ENCODE peak calls at places on chromosomes 12 and 14, in five cellular contexts. K, F, O, V and M are unnamed samples.

GRCh38 chr12:6606331-6607131 is 648 bp downstream of the CHD4 start:
- DNase-seq in K (peak), F (no peak), O (peak), V (no peak), M (peak)

GRCh38 chr12:45670339-45671065 is 59.0 kb upstream of the ARID2 start:
- DNase-seq in K (no peak), F (no peak), O (no peak), V (no peak), M (no peak)

GRCh38 chr14:75752907-75753594 is 92.0 kb downstream of the TTLL5 start:
- DNase-seq in K (peak), F (no peak), O (no peak), V (no peak), M (no peak)

GRCh38 chr12:98453492-98453891 is 61.9 kb upstream of the TMPO start:
- DNase-seq in K (no peak), F (no peak), O (no peak), V (no peak), M (no peak)

GRCh38 chr14:81275305-81275950 is 54.7 kb upstream of the GTF2A1 start:
- DNase-seq in K (no peak), F (no peak), O (no peak), V (no peak), M (no peak)

GRCh38 chr14:76591270-76591669 is 170.0 kb upstream of the VASH1 start:
- DNase-seq in K (no peak), F (peak), O (no peak), V (no peak), M (no peak)

GRCh38 chr12:26630546-26631027 is 202.4 kb downstream of the ITPR2 start:
- DNase-seq in K (peak), F (no peak), O (no peak), V (no peak), M (peak)

GRCh38 chr12:14771651-14772137 is 31.6 kb downstream of the WBP11 start:
- DNase-seq in K (no peak), F (no peak), O (peak), V (no peak), M (peak)

GRCh38 chr12:32522322-32523221 is 123.2 kb downstream of the FGD4 start:
- DNase-seq in K (no peak), F (no peak), O (no peak), V (no peak), M (no peak)
- H2AFZ ChIP-seq in K (no peak), F (no peak), O (no peak), V (no peak), M (no peak)

GRCh38 chr14:103870144-103870876 is 22.9 kb upstream of the PPP1R13B start:
- DNase-seq in K (no peak), F (no peak), O (no peak), V (no peak), M (no peak)

GRCh38 chr14:103870891-103871595 is 23.7 kb upstream of the PPP1R13B start:
- DNase-seq in K (no peak), F (no peak), O (no peak), V (peak), M (no peak)

GRCh38 chr14:103872492-103873113 is 25.2 kb upstream of the PPP1R13B start:
- DNase-seq in K (no peak), F (no peak), O (no peak), V (peak), M (no peak)

GRCh38 chr14:103869406-103870143 is 22.2 kb upstream of the PPP1R13B start:
- DNase-seq in K (no peak), F (no peak), O (no peak), V (peak), M (no peak)

DNA sequence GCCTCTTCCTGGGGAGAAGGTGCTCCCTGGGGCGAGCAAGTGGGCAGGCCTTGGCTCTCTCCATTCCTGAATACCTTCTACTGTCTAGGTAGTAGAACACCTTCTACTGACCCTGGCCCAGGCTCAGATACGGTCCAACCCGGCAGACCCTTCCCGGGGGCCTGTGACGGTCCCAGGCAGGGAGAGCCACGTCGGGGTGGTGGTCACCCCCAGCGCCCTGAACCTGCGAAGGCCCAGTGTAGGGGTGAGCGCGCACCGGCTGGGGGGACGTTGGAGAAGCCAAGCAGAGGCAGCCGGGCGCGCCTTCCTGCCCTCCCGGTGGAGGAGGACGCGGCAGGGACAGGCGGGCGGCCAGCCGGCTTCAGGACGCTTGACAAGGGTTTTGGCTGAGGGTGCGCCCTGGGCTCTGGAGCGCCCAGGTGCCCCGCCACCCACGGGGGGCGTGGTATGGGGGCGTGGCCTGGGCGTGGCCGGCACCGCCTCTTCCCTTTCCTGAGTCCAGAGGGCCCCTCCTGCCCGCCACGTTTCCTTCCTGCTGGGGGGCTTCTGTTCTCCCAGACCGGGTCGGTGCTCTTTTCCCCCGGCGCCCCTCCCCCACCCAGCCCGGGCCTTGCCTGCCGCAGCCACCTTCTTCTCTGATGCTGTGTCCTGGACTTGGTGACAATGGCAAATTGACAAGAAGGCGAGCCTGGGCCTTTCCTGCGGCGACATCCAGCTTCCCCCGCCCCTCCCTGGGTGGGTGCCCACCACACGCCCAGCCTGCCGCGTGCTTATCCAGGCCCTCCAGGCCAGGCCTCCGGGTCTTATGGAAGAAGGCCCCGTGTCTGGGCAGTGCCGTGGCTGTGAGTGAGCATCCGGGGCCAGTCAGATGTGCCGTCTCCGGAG is 24.5 kb upstream of the PPP1R13B start:
- DNase-seq in K (no peak), F (peak), O (peak), V (peak), M (no peak)
- H4K91ac ChIP-seq in K (no peak), F (peak), O (no peak), V (peak), M (no peak)

GRCh38 chr14:99791476-99792283 is 1.5 kb upstream of the EML1 start:
- DNase-seq in K (no peak), F (no peak), O (no peak), V (no peak), M (no peak)
- H3K4me2 ChIP-seq in K (no peak), F (no peak), O (no peak), V (no peak), M (no peak)

DNA sequence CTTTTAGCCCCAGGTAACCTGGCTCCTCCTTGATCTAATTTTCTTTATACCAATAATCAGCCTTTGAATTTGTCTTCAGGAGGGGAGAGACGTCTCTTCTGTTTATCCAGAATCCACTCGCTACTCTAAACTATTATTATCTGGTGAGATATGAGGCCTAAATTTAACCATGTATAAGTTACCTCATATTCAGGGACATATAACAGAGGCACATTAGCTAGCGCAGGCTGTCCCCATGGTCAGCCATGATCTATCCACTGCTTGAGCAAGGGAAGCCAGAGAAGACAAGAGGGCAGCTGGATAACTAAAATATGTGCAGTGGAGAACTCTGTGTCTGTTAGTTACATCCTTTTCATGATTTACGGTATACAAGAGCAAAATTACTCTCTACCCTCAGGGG is 481.0 kb downstream of the RAD51B start:
- DNase-seq in K (no peak), F (no peak), O (no peak), V (no peak), M (no peak)
- H2AFZ ChIP-seq in K (no peak), F (no peak), O (no peak), V (no peak), M (no peak)

GRCh38 chr14:68308695-68309094 is 484.2 kb downstream of the ZFP36L1 start:
- DNase-seq in K (no peak), F (no peak), O (no peak), V (no peak), M (no peak)

GRCh38 chr14:68307769-68308168 is 485.1 kb downstream of the ZFP36L1 start:
- DNase-seq in K (peak), F (no peak), O (no peak), V (no peak), M (no peak)

GRCh38 chr14:68305738-68306137 is 486.2 kb downstream of the RAD51B start:
- DNase-seq in K (no peak), F (no peak), O (no peak), V (no peak), M (no peak)

GRCh38 chr14:68306934-68307758 is 485.7 kb downstream of the ZFP36L1 start:
- DNase-seq in K (peak), F (no peak), O (no peak), V (no peak), M (no peak)

GRCh38 chr14:68306265-68306933 is 486.5 kb downstream of the ZFP36L1 start:
- DNase-seq in K (no peak), F (no peak), O (no peak), V (no peak), M (no peak)
- H4K91ac ChIP-seq in K (no peak), F (no peak), O (no peak), V (no peak), M (no peak)

DNA sequence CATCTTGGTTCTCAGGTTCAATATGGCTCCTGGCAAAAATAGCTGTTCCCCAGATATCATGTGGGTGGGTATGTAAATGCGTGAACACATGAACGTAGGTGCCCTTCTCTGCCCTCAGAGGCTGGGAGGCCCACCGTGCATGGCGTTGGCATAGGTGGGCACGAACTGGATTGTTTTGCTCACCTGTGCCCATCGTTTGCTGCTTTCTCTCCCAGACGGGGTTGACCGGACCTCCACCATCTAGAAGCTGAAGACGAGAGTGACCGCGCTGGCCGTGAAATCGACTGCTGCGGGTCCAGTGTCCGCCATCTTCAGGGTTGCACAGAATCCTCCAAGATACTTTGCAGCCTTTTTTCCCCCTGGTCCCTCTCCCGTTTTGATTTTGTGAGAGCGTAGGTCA is 113.9 kb downstream of the GCH1 start:
- DNase-seq in K (no peak), F (no peak), O (no peak), V (no peak), M (no peak)
- H3K4me2 ChIP-seq in K (no peak), F (no peak), O (no peak), V (no peak), M (no peak)

GRCh38 chr12:124730455-124730932 is 133.2 kb downstream of the SCARB1 start:
- DNase-seq in K (peak), F (no peak), O (no peak), V (no peak), M (peak)
- H2AFZ ChIP-seq in K (no peak), F (no peak), O (no peak), V (no peak), M (no peak)

DNA sequence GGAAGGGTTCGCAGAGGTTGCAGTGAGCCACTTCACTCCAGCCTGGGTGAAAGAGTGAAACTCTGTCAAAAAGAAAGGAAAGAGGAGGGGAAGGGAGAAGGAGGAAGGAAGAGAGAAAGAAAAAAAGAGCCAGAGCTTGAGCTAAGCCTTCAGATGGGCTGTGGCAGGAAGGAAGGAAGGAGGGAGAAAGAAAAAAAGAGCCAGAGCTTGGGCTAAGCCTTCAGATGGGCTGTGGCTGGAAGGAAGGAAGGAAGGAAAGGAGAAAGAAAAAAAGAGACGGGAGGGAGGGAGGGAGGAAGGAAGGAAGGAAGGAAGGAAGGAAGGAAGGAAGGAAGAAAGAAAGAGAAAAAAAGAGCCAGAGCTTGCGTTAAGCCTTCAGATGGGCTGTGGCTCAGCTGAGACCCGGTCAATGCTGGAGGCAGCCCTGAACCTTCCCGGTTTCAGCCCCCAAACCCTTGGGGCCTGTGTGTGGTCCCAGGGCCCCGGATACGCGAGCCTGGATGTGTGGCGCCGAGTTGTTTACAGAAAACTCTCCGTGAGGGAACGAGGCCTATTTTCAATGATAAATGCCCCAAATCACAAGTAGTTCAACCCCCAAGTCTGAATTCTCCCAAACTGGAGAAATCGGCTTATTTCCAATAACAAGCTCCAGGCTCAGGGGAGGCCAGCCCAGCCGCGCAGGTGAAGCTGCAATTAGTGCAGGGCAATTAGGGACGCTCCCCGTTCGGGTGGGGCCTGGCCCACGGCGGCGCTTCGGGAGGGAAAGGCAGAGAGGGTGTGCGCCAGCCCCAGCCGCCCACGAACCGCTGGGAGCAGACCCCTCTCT is 13.8 kb upstream of the ANKRD9 start:
- DNase-seq in K (no peak), F (no peak), O (no peak), V (no peak), M (no peak)
- H4K91ac ChIP-seq in K (no peak), F (no peak), O (no peak), V (peak), M (peak)

GRCh38 chr14:106877527-106877926 is 1351.1 kb downstream of the TMEM121 start:
- DNase-seq in K (no peak), F (no peak), O (no peak), V (no peak), M (no peak)

GRCh38 chr14:106875503-106875902 is 1349.1 kb downstream of the TMEM121 start:
- DNase-seq in K (no peak), F (no peak), O (no peak), V (no peak), M (no peak)

GRCh38 chr14:106874365-106874764 is 1348.0 kb downstream of the TMEM121 start:
- DNase-seq in K (no peak), F (no peak), O (no peak), V (no peak), M (no peak)

GRCh38 chr14:106876711-106877110 is 1350.3 kb downstream of the TMEM121 start:
- DNase-seq in K (no peak), F (no peak), O (no peak), V (no peak), M (no peak)

GRCh38 chr14:106872619-106873446 is 1346.5 kb downstream of the TMEM121 start:
- DNase-seq in K (no peak), F (no peak), O (no peak), V (peak), M (no peak)
- H3K4me2 ChIP-seq in K (no peak), F (no peak), O (no peak), V (no peak), M (no peak)